ENCODE peak calls at places on chromosome 7, in six cellular contexts. C, F, S, H, R and Y are unnamed samples.

GRCh38 chr7:55593515-55594318 is 21.4 kb upstream of the VOPP1 start:
- DNase-seq in C (peak), F (peak), S (no peak), H (peak), R (peak), Y (peak)

GRCh38 chr7:36957620-36958019 is 233.3 kb upstream of the AOAH start:
- DNase-seq in C (no peak), F (no peak), S (no peak), H (no peak), R (no peak), Y (no peak)

GRCh38 chr7:44561962-44562621 is 11.6 kb downstream of the DDX56 start:
- DNase-seq in C (peak), F (peak), S (no peak), H (no peak), R (peak), Y (no peak)

GRCh38 chr7:132348341-132348740 is 227.9 kb downstream of the PLXNA4 start:
- DNase-seq in C (no peak), F (no peak), S (no peak), H (no peak), R (no peak), Y (peak)

GRCh38 chr7:73721237-73721848 is 1.9 kb upstream of the STX1A start:
- DNase-seq in C (no peak), F (no peak), S (no peak), H (no peak), R (peak), Y (no peak)

GRCh38 chr7:43891069-43891955 is 15.1 kb downstream of the URGCP start:
- DNase-seq in C (no peak), F (no peak), S (no peak), H (no peak), R (no peak), Y (no peak)

GRCh38 chr7:3243256-3243655 is 57.8 kb upstream of the SDK1 start:
- DNase-seq in C (no peak), F (no peak), S (no peak), H (no peak), R (peak), Y (no peak)

GRCh38 chr7:132654150-132654549 is 77.9 kb upstream of the PLXNA4 start:
- DNase-seq in C (no peak), F (peak), S (no peak), H (no peak), R (no peak), Y (no peak)

GRCh38 chr7:34371922-34372321 is 286.1 kb upstream of the NPSR1 start:
- DNase-seq in C (no peak), F (no peak), S (no peak), H (no peak), R (no peak), Y (no peak)

GRCh38 chr7:35390146-35390545 is 136.2 kb upstream of the TBX20 start:
- DNase-seq in C (no peak), F (no peak), S (no peak), H (no peak), R (no peak), Y (no peak)

GRCh38 chr7:116592445-116592844 is 67.6 kb downstream of the CAV1 start:
- DNase-seq in C (peak), F (no peak), S (no peak), H (no peak), R (no peak), Y (no peak)

GRCh38 chr7:140640727-140641531 is at the start of gene DENND2A:
- DNase-seq in C (peak), F (no peak), S (peak), H (peak), R (peak), Y (peak)

GRCh38 chr7:106944035-106944665 is 79.1 kb downstream of the PIK3CG start:
- DNase-seq in C (no peak), F (no peak), S (no peak), H (no peak), R (no peak), Y (no peak)

GRCh38 chr7:31816810-31817209 is 129.8 kb downstream of the PPP1R17 start:
- DNase-seq in C (no peak), F (no peak), S (no peak), H (no peak), R (no peak), Y (no peak)

GRCh38 chr7:144074374-144074773 is 4.8 kb downstream of the OR2A25 start:
- DNase-seq in C (no peak), F (no peak), S (no peak), H (no peak), R (no peak), Y (no peak)

GRCh38 chr7:16266877-16267276 is 154.5 kb downstream of the CRPPA start:
- DNase-seq in C (no peak), F (no peak), S (no peak), H (no peak), R (no peak), Y (no peak)

GRCh38 chr7:16265863-16266458 is 155.4 kb downstream of the CRPPA start:
- DNase-seq in C (no peak), F (no peak), S (no peak), H (no peak), R (no peak), Y (no peak)

GRCh38 chr7:16264036-16264435 is 157.3 kb downstream of the CRPPA start:
- DNase-seq in C (no peak), F (no peak), S (no peak), H (no peak), R (peak), Y (no peak)

GRCh38 chr7:16265184-16265804 is 156.0 kb downstream of the CRPPA start:
- DNase-seq in C (no peak), F (no peak), S (no peak), H (no peak), R (no peak), Y (no peak)

GRCh38 chr7:16264436-16265183 is 156.7 kb downstream of the CRPPA start:
- DNase-seq in C (no peak), F (no peak), S (no peak), H (no peak), R (peak), Y (no peak)
- TF ChIP-seq CTCF in C (no peak), F (no peak), S (no peak), H (no peak), R (no peak), Y (no peak)

GRCh38 chr7:149873074-149873967 is 448 bp upstream of the ATP6V0E2 start:
- DNase-seq in C (peak), F (peak), S (peak), H (peak), R (peak), Y (peak)
- TF ChIP-seq CTCF in C (no peak), F (no peak), S (no peak), H (peak), R (no peak), Y (no peak)

GRCh38 chr7:136104269-136104603 is 127.1 kb upstream of the MTPN start:
- DNase-seq in C (no peak), F (no peak), S (no peak), H (no peak), R (no peak), Y (no peak)
- TF ChIP-seq CTCF in C (no peak), F (no peak), S (no peak), H (no peak), R (no peak), Y (no peak)

GRCh38 chr7:27187702-27188665 is 3.0 kb upstream of the HOXA11 start:
- DNase-seq in C (peak), F (no peak), S (no peak), H (no peak), R (no peak), Y (peak)
- TF ChIP-seq CTCF in C (no peak), F (no peak), S (no peak), H (no peak), R (no peak), Y (no peak)

GRCh38 chr7:72334066-72334465 is 78.1 kb downstream of the CALN1 start:
- DNase-seq in C (no peak), F (no peak), S (no peak), H (no peak), R (no peak), Y (no peak)
- TF ChIP-seq CTCF in C (no peak), F (no peak), S (no peak), H (no peak), R (no peak), Y (peak)

GRCh38 chr7:17659126-17659525 is 281.2 kb downstream of the SNX13 start:
- DNase-seq in C (no peak), F (no peak), S (no peak), H (no peak), R (no peak), Y (no peak)
- TF ChIP-seq CTCF in C (no peak), F (no peak), S (no peak), H (no peak), R (no peak), Y (no peak)

GRCh38 chr7:99086532-99086931 is 57.4 kb downstream of the SMURF1 start:
- DNase-seq in C (no peak), F (no peak), S (no peak), H (no peak), R (no peak), Y (no peak)
- TF ChIP-seq CTCF in C (no peak), F (no peak), S (no peak), H (no peak), R (no peak), Y (no peak)

DNA sequence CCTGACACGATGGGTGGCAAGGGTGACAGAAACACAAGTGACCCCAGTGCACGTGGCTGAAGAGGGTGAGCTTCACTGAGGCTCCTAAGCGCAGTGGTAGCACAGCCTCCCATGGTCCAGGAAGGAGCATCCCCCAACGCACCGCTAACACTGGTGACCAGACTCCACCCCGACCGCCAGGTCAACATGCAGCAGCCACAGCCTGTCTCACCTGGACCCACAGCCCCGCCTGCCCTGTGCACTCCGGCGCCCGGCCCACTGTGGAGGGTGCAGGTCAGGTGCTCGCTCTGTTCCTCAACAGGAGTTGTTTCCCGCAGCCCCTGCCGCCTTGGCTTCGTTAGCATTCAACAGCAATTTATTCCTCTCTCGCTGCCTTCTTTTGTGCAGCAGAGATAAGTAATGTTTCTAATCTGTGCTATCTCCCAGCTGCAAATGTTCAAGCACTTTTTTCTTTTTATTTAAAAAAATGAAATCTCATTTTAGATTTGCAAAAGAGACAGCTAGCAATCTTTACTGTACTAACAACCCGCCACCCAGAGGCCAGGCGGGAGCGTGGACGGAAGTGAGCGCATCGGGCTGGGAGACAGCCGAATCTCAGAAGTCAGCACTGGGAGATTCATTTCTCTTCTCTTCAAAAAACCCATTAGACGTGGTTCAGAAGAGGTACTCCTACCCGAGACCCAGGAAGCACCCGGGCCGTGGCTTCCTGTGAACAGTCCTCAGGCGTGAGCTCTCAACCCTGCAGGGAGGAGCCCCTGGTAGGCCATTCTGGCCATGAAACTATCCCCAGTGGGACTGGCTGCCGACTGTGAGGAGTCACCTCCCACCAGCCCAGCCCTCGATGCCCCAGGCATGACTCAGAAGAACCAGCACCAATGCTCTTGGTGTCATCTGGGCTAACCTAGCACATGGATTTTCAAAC is 133.4 kb downstream of the MAD1L1 start:
- DNase-seq in C (no peak), F (no peak), S (no peak), H (peak), R (no peak), Y (no peak)
- TF ChIP-seq CTCF in C (no peak), F (no peak), S (no peak), H (no peak), R (peak), Y (no peak)

DNA sequence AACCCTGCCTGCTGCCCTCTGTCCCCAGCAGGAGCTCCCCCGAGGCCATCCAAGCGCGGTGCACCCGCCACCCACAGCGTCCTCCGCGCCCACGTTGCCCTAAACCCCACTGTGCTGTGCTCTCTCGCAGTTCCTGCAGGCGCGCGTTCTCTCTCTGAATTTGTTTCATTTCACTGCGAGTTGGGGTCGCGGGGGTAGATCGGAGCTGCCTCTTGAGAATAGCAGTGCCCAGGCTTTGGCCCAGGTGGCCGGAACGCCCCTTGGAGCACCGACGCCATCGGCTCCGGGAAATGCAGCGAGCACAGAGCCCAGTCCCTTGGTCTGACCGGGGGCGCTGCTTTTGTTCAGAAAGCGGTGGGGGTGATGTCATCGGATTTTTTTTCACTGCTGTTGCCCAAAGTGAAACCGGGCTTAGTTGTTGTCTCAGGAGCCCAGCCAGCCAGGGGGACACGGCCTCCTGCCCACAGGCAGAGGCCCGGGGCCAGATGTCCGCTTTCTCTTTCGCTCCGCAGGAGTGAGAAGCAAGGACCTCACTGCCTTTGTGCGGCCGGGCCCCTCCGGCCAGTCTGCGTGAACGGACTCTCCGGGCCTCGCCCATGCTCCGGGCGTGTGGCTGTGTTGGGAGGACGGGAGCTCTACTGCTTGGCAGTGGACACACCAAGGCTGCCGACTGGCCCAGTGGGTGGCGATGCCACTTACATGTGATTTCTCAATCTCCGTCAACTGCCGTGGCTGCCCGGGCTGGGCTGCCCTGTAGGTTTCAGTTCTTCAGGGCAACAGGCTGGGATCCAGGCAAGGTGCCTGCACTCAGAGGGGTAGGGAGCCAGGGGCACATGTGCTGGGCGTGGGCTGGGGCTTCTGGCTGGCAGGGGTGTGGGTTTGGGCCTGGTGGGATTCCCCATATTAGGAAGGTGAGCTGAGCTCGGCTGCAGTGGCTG is 43.2 kb downstream of the FOXK1 start:
- DNase-seq in C (peak), F (peak), S (peak), H (peak), R (peak), Y (peak)
- TF ChIP-seq CTCF in C (no peak), F (no peak), S (no peak), H (no peak), R (no peak), Y (no peak)